ENCODE peak calls at places on chromosomes 12 and 14, in eight cellular contexts. One of them, this sample, is unnamed.

GRCh38 chr14:60092516-60092915 is 793 bp downstream of the PCNX4 start:
- DNase-seq in GM12865: peak
- DNase-seq in WERI-Rb-1: no peak
- DNase-seq in astrocyte of the spinal cord: peak
- DNase-seq in endothelial cell: peak
- DNase-seq in cardiac muscle cell: peak
- DNase-seq in heart left ventricle: no peak
- DNase-seq in left ventricle myocardium inferior: no peak
- DNase-seq in this sample: no peak

GRCh38 chr14:91729756-91730155 is 2.1 kb downstream of the CATSPERB start:
- DNase-seq in heart left ventricle: no peak
- DNase-seq in astrocyte of the spinal cord: no peak
- DNase-seq in GM12865: no peak
- DNase-seq in WERI-Rb-1: no peak
- DNase-seq in endothelial cell: no peak
- DNase-seq in cardiac muscle cell: no peak
- DNase-seq in left ventricle myocardium inferior: no peak
- DNase-seq in this sample: no peak

GRCh38 chr12:52473738-52474137 is at the start of gene KRT6C:
- DNase-seq in endothelial cell: no peak
- DNase-seq in GM12865: no peak
- DNase-seq in left ventricle myocardium inferior: no peak
- DNase-seq in WERI-Rb-1: no peak
- DNase-seq in heart left ventricle: no peak
- DNase-seq in cardiac muscle cell: no peak
- DNase-seq in astrocyte of the spinal cord: no peak
- DNase-seq in this sample: no peak

GRCh38 chr14:68789798-68790655 is 2.8 kb downstream of the ZFP36L1 start:
- DNase-seq in endothelial cell: no peak
- DNase-seq in astrocyte of the spinal cord: peak
- DNase-seq in left ventricle myocardium inferior: no peak
- DNase-seq in GM12865: no peak
- DNase-seq in WERI-Rb-1: no peak
- DNase-seq in heart left ventricle: peak
- DNase-seq in cardiac muscle cell: no peak
- DNase-seq in this sample: no peak

GRCh38 chr14:22448035-22448904 is 140.8 kb downstream of the DAD1 start:
- DNase-seq in heart left ventricle: no peak
- DNase-seq in WERI-Rb-1: no peak
- DNase-seq in endothelial cell: no peak
- DNase-seq in cardiac muscle cell: no peak
- DNase-seq in left ventricle myocardium inferior: no peak
- DNase-seq in GM12865: peak
- DNase-seq in astrocyte of the spinal cord: peak
- DNase-seq in this sample: no peak

GRCh38 chr14:100129161-100129589 is 30.3 kb downstream of the DEGS2 start:
- DNase-seq in heart left ventricle: peak
- DNase-seq in endothelial cell: no peak
- DNase-seq in astrocyte of the spinal cord: peak
- DNase-seq in left ventricle myocardium inferior: no peak
- DNase-seq in WERI-Rb-1: no peak
- DNase-seq in GM12865: no peak
- DNase-seq in cardiac muscle cell: no peak
- DNase-seq in this sample: no peak

GRCh38 chr12:26869908-26870459 is 37.0 kb upstream of the ITPR2 start:
- DNase-seq in heart left ventricle: no peak
- DNase-seq in cardiac muscle cell: no peak
- DNase-seq in astrocyte of the spinal cord: no peak
- DNase-seq in GM12865: peak
- DNase-seq in left ventricle myocardium inferior: no peak
- DNase-seq in WERI-Rb-1: no peak
- DNase-seq in endothelial cell: no peak
- DNase-seq in this sample: no peak

GRCh38 chr12:120118710-120119097 is 2.2 kb upstream of the RAB35 start:
- DNase-seq in left ventricle myocardium inferior: no peak
- DNase-seq in heart left ventricle: no peak
- DNase-seq in astrocyte of the spinal cord: no peak
- DNase-seq in endothelial cell: no peak
- DNase-seq in GM12865: peak
- DNase-seq in cardiac muscle cell: no peak
- DNase-seq in WERI-Rb-1: no peak
- DNase-seq in this sample: no peak

GRCh38 chr12:116370004-116370404 is 92.5 kb upstream of the MED13L start:
- DNase-seq in heart left ventricle: no peak
- DNase-seq in GM12865: no peak
- DNase-seq in endothelial cell: no peak
- DNase-seq in WERI-Rb-1: no peak
- DNase-seq in left ventricle myocardium inferior: no peak
- DNase-seq in cardiac muscle cell: no peak
- DNase-seq in astrocyte of the spinal cord: peak
- DNase-seq in this sample: no peak

GRCh38 chr12:83018063-83018462 is 331.4 kb downstream of the TMTC2 start:
- DNase-seq in cardiac muscle cell: no peak
- DNase-seq in heart left ventricle: no peak
- DNase-seq in GM12865: no peak
- DNase-seq in astrocyte of the spinal cord: no peak
- DNase-seq in endothelial cell: no peak
- DNase-seq in WERI-Rb-1: no peak
- DNase-seq in left ventricle myocardium inferior: no peak
- DNase-seq in this sample: no peak

GRCh38 chr14:69685716-69686115 is 74.3 kb downstream of the SUSD6 start:
- DNase-seq in heart left ventricle: peak
- DNase-seq in left ventricle myocardium inferior: peak
- DNase-seq in cardiac muscle cell: peak
- DNase-seq in WERI-Rb-1: no peak
- DNase-seq in GM12865: no peak
- DNase-seq in endothelial cell: no peak
- DNase-seq in astrocyte of the spinal cord: peak
- DNase-seq in this sample: no peak

GRCh38 chr12:113416091-113416754 is 6.0 kb upstream of the SDSL start:
- DNase-seq in endothelial cell: no peak
- DNase-seq in astrocyte of the spinal cord: no peak
- DNase-seq in cardiac muscle cell: no peak
- DNase-seq in WERI-Rb-1: no peak
- DNase-seq in heart left ventricle: no peak
- DNase-seq in GM12865: no peak
- DNase-seq in left ventricle myocardium inferior: no peak
- DNase-seq in this sample: no peak

DNA sequence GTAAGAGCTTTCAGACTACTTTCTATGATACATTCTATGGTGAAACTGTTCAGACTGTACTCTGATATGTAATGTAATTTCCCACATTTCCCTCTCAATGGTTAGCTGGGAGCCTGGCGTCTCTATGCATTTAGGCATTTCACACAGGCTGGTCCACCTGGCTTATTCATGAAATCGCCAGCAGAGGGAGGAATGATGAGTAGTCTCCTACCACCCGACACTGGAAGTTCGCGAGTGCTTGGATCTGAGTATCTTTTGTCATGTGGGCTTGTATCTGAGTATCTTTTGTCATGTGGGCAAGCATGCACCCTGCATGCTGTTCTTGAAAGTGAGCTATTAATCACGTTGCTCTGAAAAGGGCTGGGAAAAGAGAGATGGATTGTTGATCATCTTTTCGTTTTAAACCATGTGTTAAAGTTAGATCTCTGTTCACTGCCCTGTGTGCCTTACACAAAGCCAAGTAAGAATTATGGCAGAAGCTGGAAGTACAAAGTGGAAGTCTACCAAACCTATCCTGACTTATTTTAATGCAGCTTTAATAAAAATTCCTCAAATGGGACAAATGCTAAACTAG is 235.0 kb downstream of the ATP23 start:
- DNase-seq in endothelial cell: peak
- DNase-seq in left ventricle myocardium inferior: no peak
- DNase-seq in astrocyte of the spinal cord: peak
- DNase-seq in GM12865: peak
- DNase-seq in cardiac muscle cell: peak
- DNase-seq in WERI-Rb-1: peak
- DNase-seq in heart left ventricle: no peak
- DNase-seq in this sample: no peak
- TF ChIP-seq CTCF in endothelial cell: peak
- TF ChIP-seq CTCF in left ventricle myocardium inferior: peak
- TF ChIP-seq CTCF in astrocyte of the spinal cord: peak
- TF ChIP-seq CTCF in GM12865: peak
- TF ChIP-seq CTCF in cardiac muscle cell: peak
- TF ChIP-seq CTCF in WERI-Rb-1: peak
- TF ChIP-seq CTCF in heart left ventricle: peak
- TF ChIP-seq CTCF in this sample: peak

GRCh38 chr12:65490193-65490592 is 211.7 kb downstream of the MSRB3 start:
- DNase-seq in heart left ventricle: no peak
- DNase-seq in cardiac muscle cell: no peak
- DNase-seq in endothelial cell: no peak
- DNase-seq in left ventricle myocardium inferior: no peak
- DNase-seq in astrocyte of the spinal cord: no peak
- DNase-seq in GM12865: no peak
- DNase-seq in WERI-Rb-1: no peak
- DNase-seq in this sample: no peak
- TF ChIP-seq CTCF in heart left ventricle: no peak
- TF ChIP-seq CTCF in cardiac muscle cell: no peak
- TF ChIP-seq CTCF in endothelial cell: no peak
- TF ChIP-seq CTCF in left ventricle myocardium inferior: no peak
- TF ChIP-seq CTCF in astrocyte of the spinal cord: no peak
- TF ChIP-seq CTCF in GM12865: no peak
- TF ChIP-seq CTCF in WERI-Rb-1: no peak
- TF ChIP-seq CTCF in this sample: no peak

GRCh38 chr14:56482306-56482705 is 97.3 kb upstream of the TMEM260 start:
- DNase-seq in heart left ventricle: no peak
- DNase-seq in left ventricle myocardium inferior: no peak
- DNase-seq in cardiac muscle cell: peak
- DNase-seq in astrocyte of the spinal cord: no peak
- DNase-seq in endothelial cell: peak
- DNase-seq in WERI-Rb-1: peak
- DNase-seq in GM12865: peak
- DNase-seq in this sample: no peak
- TF ChIP-seq CTCF in heart left ventricle: no peak
- TF ChIP-seq CTCF in left ventricle myocardium inferior: no peak
- TF ChIP-seq CTCF in cardiac muscle cell: peak
- TF ChIP-seq CTCF in astrocyte of the spinal cord: peak
- TF ChIP-seq CTCF in endothelial cell: peak
- TF ChIP-seq CTCF in WERI-Rb-1: peak
- TF ChIP-seq CTCF in GM12865: no peak
- TF ChIP-seq CTCF in this sample: peak

DNA sequence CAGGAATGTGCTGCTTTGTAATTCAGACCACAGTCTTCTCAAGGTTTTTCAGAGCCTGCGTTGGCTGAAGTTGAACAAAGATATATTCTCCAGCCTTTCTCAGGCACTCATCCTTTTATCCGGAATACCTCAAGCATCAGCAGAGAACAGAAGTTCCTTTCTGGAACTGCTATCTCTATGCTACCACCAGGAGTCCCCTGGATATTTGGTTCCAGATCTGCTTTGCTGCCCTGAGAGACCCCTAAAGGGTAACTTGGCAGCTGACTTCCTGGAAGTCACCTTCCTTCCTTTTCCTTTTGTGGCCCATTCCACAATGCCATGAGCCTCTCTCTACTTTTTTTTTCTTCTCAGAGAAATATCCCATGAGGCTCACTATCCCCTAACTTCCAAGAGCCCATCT is 188.2 kb downstream of the PLCZ1 start:
- DNase-seq in heart left ventricle: no peak
- DNase-seq in GM12865: no peak
- DNase-seq in astrocyte of the spinal cord: no peak
- DNase-seq in left ventricle myocardium inferior: no peak
- DNase-seq in endothelial cell: peak
- DNase-seq in cardiac muscle cell: no peak
- DNase-seq in WERI-Rb-1: no peak
- DNase-seq in this sample: no peak
- TF ChIP-seq CTCF in heart left ventricle: no peak
- TF ChIP-seq CTCF in GM12865: no peak
- TF ChIP-seq CTCF in astrocyte of the spinal cord: peak
- TF ChIP-seq CTCF in left ventricle myocardium inferior: no peak
- TF ChIP-seq CTCF in endothelial cell: peak
- TF ChIP-seq CTCF in cardiac muscle cell: peak
- TF ChIP-seq CTCF in WERI-Rb-1: peak
- TF ChIP-seq CTCF in this sample: no peak

GRCh38 chr12:5458229-5459050 is 26.5 kb downstream of the NTF3 start:
- DNase-seq in endothelial cell: no peak
- DNase-seq in WERI-Rb-1: no peak
- DNase-seq in heart left ventricle: no peak
- DNase-seq in GM12865: no peak
- DNase-seq in astrocyte of the spinal cord: no peak
- DNase-seq in cardiac muscle cell: no peak
- DNase-seq in left ventricle myocardium inferior: no peak
- DNase-seq in this sample: no peak
- TF ChIP-seq CTCF in endothelial cell: no peak
- TF ChIP-seq CTCF in WERI-Rb-1: no peak
- TF ChIP-seq CTCF in heart left ventricle: no peak
- TF ChIP-seq CTCF in GM12865: no peak
- TF ChIP-seq CTCF in astrocyte of the spinal cord: no peak
- TF ChIP-seq CTCF in cardiac muscle cell: no peak
- TF ChIP-seq CTCF in left ventricle myocardium inferior: no peak
- TF ChIP-seq CTCF in this sample: no peak

GRCh38 chr12:32989705-32990104 is 93.1 kb upstream of the PKP2 start:
- DNase-seq in left ventricle myocardium inferior: no peak
- DNase-seq in heart left ventricle: no peak
- DNase-seq in astrocyte of the spinal cord: no peak
- DNase-seq in GM12865: no peak
- DNase-seq in cardiac muscle cell: no peak
- DNase-seq in endothelial cell: no peak
- DNase-seq in WERI-Rb-1: no peak
- DNase-seq in this sample: no peak

GRCh38 chr12:32993404-32993803 is 96.8 kb upstream of the PKP2 start:
- DNase-seq in left ventricle myocardium inferior: no peak
- DNase-seq in GM12865: no peak
- DNase-seq in cardiac muscle cell: no peak
- DNase-seq in WERI-Rb-1: no peak
- DNase-seq in endothelial cell: no peak
- DNase-seq in heart left ventricle: no peak
- DNase-seq in astrocyte of the spinal cord: no peak
- DNase-seq in this sample: no peak

GRCh38 chr12:32997471-32997870 is 100.9 kb upstream of the PKP2 start:
- DNase-seq in WERI-Rb-1: no peak
- DNase-seq in heart left ventricle: no peak
- DNase-seq in cardiac muscle cell: no peak
- DNase-seq in endothelial cell: no peak
- DNase-seq in GM12865: no peak
- DNase-seq in astrocyte of the spinal cord: no peak
- DNase-seq in left ventricle myocardium inferior: no peak
- DNase-seq in this sample: no peak

GRCh38 chr12:33000016-33000415 is 103.4 kb upstream of the PKP2 start:
- DNase-seq in endothelial cell: no peak
- DNase-seq in astrocyte of the spinal cord: no peak
- DNase-seq in left ventricle myocardium inferior: no peak
- DNase-seq in heart left ventricle: no peak
- DNase-seq in WERI-Rb-1: no peak
- DNase-seq in GM12865: no peak
- DNase-seq in cardiac muscle cell: no peak
- DNase-seq in this sample: no peak

DNA sequence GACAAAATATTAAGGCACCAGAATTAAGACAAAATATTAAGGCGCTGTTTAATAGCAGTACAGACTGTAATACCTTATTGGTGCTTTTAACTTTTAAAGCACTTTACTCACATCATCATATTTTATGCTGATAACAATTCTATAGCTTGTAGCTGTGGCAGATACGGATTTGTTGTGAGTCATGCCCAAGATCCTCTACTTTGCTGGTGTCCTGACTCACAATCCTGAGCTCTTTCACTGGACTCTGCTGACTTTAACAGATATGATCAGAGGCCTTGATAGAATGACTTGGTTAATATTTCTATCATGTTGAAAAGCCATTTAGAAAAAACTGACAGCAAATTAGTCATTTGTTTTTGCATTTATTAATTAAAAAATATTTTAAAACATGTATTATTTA is 99.0 kb upstream of the PKP2 start:
- DNase-seq in heart left ventricle: no peak
- DNase-seq in GM12865: no peak
- DNase-seq in left ventricle myocardium inferior: no peak
- DNase-seq in astrocyte of the spinal cord: no peak
- DNase-seq in WERI-Rb-1: no peak
- DNase-seq in endothelial cell: no peak
- DNase-seq in cardiac muscle cell: no peak
- DNase-seq in this sample: no peak
- TF ChIP-seq CTCF in heart left ventricle: no peak
- TF ChIP-seq CTCF in GM12865: no peak
- TF ChIP-seq CTCF in left ventricle myocardium inferior: no peak
- TF ChIP-seq CTCF in astrocyte of the spinal cord: no peak
- TF ChIP-seq CTCF in WERI-Rb-1: no peak
- TF ChIP-seq CTCF in endothelial cell: no peak
- TF ChIP-seq CTCF in cardiac muscle cell: no peak
- TF ChIP-seq CTCF in this sample: no peak

This sample was measured in D721Med.